ENCODE peak calls at places on chromosome 1, in five cellular contexts. R is SW 1271, K is amygdala, Y is NCI-H69, J is kidney. A is an unnamed sample.

GRCh38 chr1:170513138-170513537 is 18.8 kb upstream of the GORAB start:
- DNase-seq in J (no peak), Y (no peak), R (no peak), K (no peak), A (no peak)

GRCh38 chr1:17338706-17339493 is 30.9 kb downstream of the PADI4 start:
- DNase-seq in R (no peak), K (no peak), Y (peak), J (no peak), A (no peak)

GRCh38 chr1:236685917-236686814 is at the start of gene ACTN2:
- DNase-seq in Y (peak), J (peak), R (no peak), K (no peak), A (peak)

GRCh38 chr1:63797056-63797726 is 23.4 kb downstream of the ROR1 start:
- DNase-seq in R (no peak), Y (peak), K (no peak), J (no peak), A (no peak)

GRCh38 chr1:183630748-183631147 is 4.8 kb downstream of the ARPC5 start:
- DNase-seq in Y (no peak), R (no peak), K (no peak), J (no peak), A (no peak)

GRCh38 chr1:2109581-2110021 is 59.4 kb downstream of the PRKCZ start:
- DNase-seq in K (no peak), J (peak), Y (no peak), R (no peak), A (no peak)

GRCh38 chr1:155871390-155871789 is 12.0 kb downstream of the SYT11 start:
- DNase-seq in K (peak), Y (peak), J (no peak), R (no peak), A (no peak)

GRCh38 chr1:239429163-239429562 is 42.8 kb downstream of the CHRM3 start:
- DNase-seq in R (no peak), Y (no peak), J (no peak), K (no peak), A (no peak)

GRCh38 chr1:51344602-51345299 is 14.4 kb upstream of the TTC39A start:
- DNase-seq in J (peak), R (no peak), K (no peak), Y (peak), A (no peak)

GRCh38 chr1:20029178-20029912 is 40.6 kb upstream of the PLA2G5 start:
- DNase-seq in Y (no peak), J (no peak), R (no peak), K (no peak), A (no peak)

GRCh38 chr1:101128211-101128727 is 102.7 kb upstream of the DPH5 start:
- DNase-seq in R (no peak), J (no peak), Y (peak), K (no peak), A (no peak)

GRCh38 chr1:234544094-234544579 is 65.2 kb upstream of the TARBP1 start:
- DNase-seq in J (no peak), R (no peak), K (peak), Y (peak), A (no peak)

GRCh38 chr1:30353637-30354036 is 369.7 kb downstream of the MATN1 start:
- DNase-seq in J (no peak), R (no peak), K (no peak), Y (peak), A (no peak)

GRCh38 chr1:237270338-237270737 is 228.4 kb downstream of the RYR2 start:
- DNase-seq in J (no peak), K (no peak), Y (no peak), R (no peak), A (no peak)

GRCh38 chr1:81220614-81221071 is 580.1 kb upstream of the ADGRL2 start:
- DNase-seq in R (no peak), K (no peak), J (peak), Y (no peak), A (no peak)

GRCh38 chr1:177355575-177355974 is 184.8 kb downstream of the BRINP2 start:
- DNase-seq in K (no peak), Y (no peak), R (no peak), J (no peak), A (peak)

GRCh38 chr1:27416387-27417111 is 24.1 kb downstream of the GPR3 start:
- DNase-seq in K (no peak), Y (peak), R (no peak), J (no peak), A (no peak)

GRCh38 chr1:92476071-92476607 is 10.6 kb downstream of the GFI1 start:
- DNase-seq in R (no peak), Y (peak), J (no peak), K (no peak), A (no peak)

GRCh38 chr1:31387612-31388011 is 14.7 kb upstream of the FABP3 start:
- DNase-seq in Y (no peak), R (no peak), K (no peak), J (no peak), A (no peak)

GRCh38 chr1:6578624-6579373 is 995 bp upstream of the ZBTB48 start:
- DNase-seq in J (peak), Y (no peak), R (no peak), K (no peak), A (no peak)

GRCh38 chr1:51175278-51175677 is 60.8 kb upstream of the RNF11 start:
- DNase-seq in K (no peak), R (no peak), J (no peak), Y (no peak), A (no peak)

GRCh38 chr1:14421977-14422609 is 176.4 kb upstream of the KAZN start:
- DNase-seq in K (no peak), J (no peak), Y (no peak), R (no peak), A (no peak)

GRCh38 chr1:54273092-54273836 is 73.3 kb downstream of the MRPL37 start:
- DNase-seq in Y (peak), J (peak), R (no peak), K (peak), A (peak)

GRCh38 chr1:1361982-1362423 is 3.6 kb upstream of the MXRA8 start:
- DNase-seq in Y (no peak), K (no peak), J (peak), R (no peak), A (no peak)

GRCh38 chr1:169527461-169528213 is 41.9 kb upstream of the SLC19A2 start:
- DNase-seq in K (no peak), R (no peak), Y (peak), J (no peak), A (no peak)

GRCh38 chr1:206565973-206566372 is 46.3 kb downstream of the EIF2D start:
- DNase-seq in R (no peak), J (no peak), Y (no peak), K (no peak), A (no peak)